ENCODE peak calls at places on chromosome 17, in ten cellular contexts. Y is neural crest cell; V is NCI-H226; Z is ascending aorta; C is body of pancreas; A is CD8-positive, alpha-beta memory T cell; W is OCI-M1; B is OCI-LY7; N is NCI-H2081; J is HTR-8/SVneo. F is an unnamed sample.

GRCh38 chr17:27577124-27577761 is 53.7 kb upstream of the LGALS9 start:
- DNase-seq in Y (peak), V (peak), Z (no peak), C (peak), A (no peak), W (peak), B (no peak), N (no peak), J (no peak), F (peak)

GRCh38 chr17:76251478-76252039 is 11.3 kb upstream of the RNF157 start:
- DNase-seq in Y (no peak), V (no peak), Z (no peak), C (no peak), A (no peak), W (no peak), B (no peak), N (no peak), J (no peak), F (no peak)

GRCh38 chr17:75457047-75457654 is 716 bp downstream of the TMEM94 start:
- DNase-seq in Y (peak), V (no peak), Z (no peak), C (no peak), A (no peak), W (peak), B (peak), N (peak), J (peak), F (no peak)

GRCh38 chr17:56149266-56150036 is 3.8 kb upstream of the ANKFN1 start:
- DNase-seq in Y (no peak), V (no peak), Z (no peak), C (no peak), A (no peak), W (no peak), B (no peak), N (no peak), J (no peak), F (no peak)

GRCh38 chr17:29010129-29010528 is 4.3 kb upstream of the SEZ6 start:
- DNase-seq in Y (no peak), V (no peak), Z (no peak), C (no peak), A (no peak), W (no peak), B (no peak), N (no peak), J (no peak), F (no peak)

GRCh38 chr17:61313515-61314326 is 85.9 kb upstream of the TBX2 start:
- DNase-seq in Y (no peak), V (no peak), Z (no peak), C (peak), A (no peak), W (no peak), B (no peak), N (no peak), J (no peak), F (no peak)

GRCh38 chr17:75350706-75351105 is 54.8 kb downstream of the GRB2 start:
- DNase-seq in Y (no peak), V (no peak), Z (no peak), C (peak), A (no peak), W (no peak), B (no peak), N (no peak), J (no peak), F (no peak)

GRCh38 chr17:6507535-6507934 is 48.8 kb downstream of the PITPNM3 start:
- DNase-seq in Y (no peak), V (peak), Z (no peak), C (no peak), A (no peak), W (no peak), B (no peak), N (no peak), J (peak), F (peak)

GRCh38 chr17:17579691-17580090 is 11.8 kb downstream of the PEMT start:
- DNase-seq in Y (no peak), V (no peak), Z (no peak), C (no peak), A (no peak), W (no peak), B (no peak), N (no peak), J (no peak), F (no peak)

GRCh38 chr17:83174859-83175550 is 95.6 kb downstream of the METRNL start:
- DNase-seq in Y (no peak), V (no peak), Z (no peak), C (peak), A (no peak), W (no peak), B (peak), N (no peak), J (no peak), F (no peak)

GRCh38 chr17:50153650-50154575 is 3.4 kb upstream of the PPP1R9B start:
- DNase-seq in Y (no peak), V (peak), Z (no peak), C (peak), A (no peak), W (peak), B (no peak), N (no peak), J (no peak), F (no peak)